ENCODE peak calls at places on chromosome 19, in seven cellular contexts. N is GM23338, G is breast epithelium, F is ovary, Y is H9, T is iPS DF 6.9, I is heart right ventricle. E is an unnamed sample. For H3K4me1, the result is how much of the 10 kb centered on the place peaks cover.

GRCh38 chr19:48549380-48549779 is 2.6 kb upstream of the SULT2B1 start:
- DNase-seq in N (no peak), I (no peak), F (no peak), G (no peak), T (no peak), Y (no peak), E (no peak)

GRCh38 chr19:48415395-48415794 is 21.9 kb downstream of the GRIN2D start:
- DNase-seq in T (no peak), F (no peak), Y (peak), N (peak), G (peak), I (peak), E (peak)

GRCh38 chr19:10139952-10140351 is 20.3 kb upstream of the EIF3G start:
- DNase-seq in T (no peak), I (no peak), G (no peak), N (no peak), F (no peak), Y (no peak), E (no peak)

GRCh38 chr19:47275866-47276461 is 1.3 kb downstream of the INAFM1 start:
- DNase-seq in I (peak), T (no peak), F (peak), Y (no peak), N (no peak), G (no peak), E (peak)

GRCh38 chr19:16594131-16594586 is 21.9 kb upstream of the SLC35E1 start:
- DNase-seq in T (no peak), N (no peak), Y (no peak), F (no peak), G (no peak), I (no peak), E (no peak)

GRCh38 chr19:48330012-48330681 is 4.8 kb downstream of the EMP3 start:
- DNase-seq in Y (peak), T (no peak), F (peak), N (peak), I (peak), G (peak), E (peak)

GRCh38 chr19:27822336-27822735 is 1390.6 kb downstream of the UQCRFS1 start:
- DNase-seq in T (no peak), G (no peak), F (no peak), I (no peak), Y (no peak), N (no peak), E (no peak)

GRCh38 chr19:14758816-14759215 is 19.5 kb downstream of the ADGRE2 start:
- DNase-seq in F (no peak), T (peak), I (no peak), G (no peak), N (peak), Y (peak), E (no peak)

GRCh38 chr19:38455031-38455430 is 21.5 kb downstream of the RYR1 start:
- DNase-seq in I (no peak), Y (no peak), G (no peak), N (peak), T (no peak), F (no peak), E (no peak)

GRCh38 chr19:54024660-54025059 is 33.2 kb downstream of the CACNG6 start:
- DNase-seq in G (no peak), I (no peak), F (no peak), N (no peak), Y (no peak), T (no peak), E (no peak)

GRCh38 chr19:15466851-15467733 is 2.7 kb upstream of the RASAL3 start:
- DNase-seq in Y (no peak), N (no peak), F (no peak), T (no peak), G (no peak), I (no peak), E (no peak)

GRCh38 chr19:3099347-3100145 is 5.4 kb downstream of the GNA11 start:
- DNase-seq in N (no peak), Y (no peak), G (no peak), F (peak), T (no peak), I (no peak), E (no peak)

GRCh38 chr19:3098141-3098514 is 4.0 kb downstream of the GNA11 start:
- DNase-seq in T (no peak), I (peak), F (peak), N (no peak), Y (no peak), G (no peak), E (no peak)

GRCh38 chr19:3100331-3100730 is 6.2 kb downstream of the GNA11 start:
- DNase-seq in I (no peak), Y (no peak), F (no peak), G (no peak), T (no peak), N (no peak), E (no peak)

GRCh38 chr19:3097442-3097871 is 3.3 kb downstream of the GNA11 start:
- DNase-seq in G (no peak), N (no peak), Y (no peak), T (no peak), F (peak), I (peak), E (no peak)

GRCh38 chr19:3098515-3099346 is 4.6 kb downstream of the GNA11 start:
- DNase-seq in F (peak), G (no peak), Y (no peak), T (no peak), N (no peak), I (peak), E (peak)
- H3K4me1 ChIP-seq in F (under half), G (under half), Y (under half), T (under half), N (under half), I (half or more), E (under half)

GRCh38 chr19:1254081-1254527 is 5.7 kb downstream of the MIDN start:
- DNase-seq in I (no peak), N (no peak), T (no peak), Y (no peak), F (no peak), G (no peak), E (no peak)
- H3K4me1 ChIP-seq in I (half or more), N (under half), T (under half), Y (under half), F (under half), G (under half), E (half or more)

GRCh38 chr19:7263521-7263920 is 30.7 kb downstream of the INSR start:
- DNase-seq in G (no peak), Y (no peak), N (no peak), I (no peak), F (no peak), T (no peak), E (no peak)

GRCh38 chr19:7263066-7263465 is 31.1 kb downstream of the INSR start:
- DNase-seq in F (no peak), N (no peak), G (no peak), Y (no peak), T (no peak), I (no peak), E (no peak)

GRCh38 chr19:7265963-7266362 is 28.3 kb downstream of the INSR start:
- DNase-seq in T (no peak), F (no peak), I (no peak), G (no peak), N (no peak), Y (no peak), E (no peak)

GRCh38 chr19:7266832-7267231 is 27.4 kb downstream of the INSR start:
- DNase-seq in I (no peak), T (no peak), Y (no peak), F (no peak), N (no peak), G (no peak), E (no peak)

GRCh38 chr19:7264858-7265257 is 29.4 kb downstream of the INSR start:
- DNase-seq in F (no peak), T (no peak), G (no peak), I (no peak), Y (no peak), N (no peak), E (no peak)
- H3K4me1 ChIP-seq in F (under half), T (under half), G (under half), I (under half), Y (under half), N (under half), E (under half)

DNA sequence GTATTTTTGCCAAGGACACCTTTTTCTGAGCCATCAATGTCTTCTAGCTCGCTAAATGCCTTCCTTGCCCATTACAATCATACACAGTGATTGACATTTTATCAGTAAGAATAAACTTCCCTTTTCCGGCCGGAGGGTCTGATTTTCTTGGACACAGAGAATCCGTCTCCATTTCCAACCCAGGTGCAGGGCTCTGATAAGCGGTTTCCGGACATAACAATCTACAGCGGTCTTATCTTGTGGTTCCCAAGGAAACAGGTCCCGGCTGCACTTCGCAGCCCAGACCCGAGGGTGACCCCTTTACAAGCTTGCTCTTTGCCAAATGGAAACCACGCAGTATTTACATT is 5.1 kb upstream of the ZNF77 start:
- DNase-seq in F (no peak), T (no peak), I (no peak), N (peak), G (no peak), Y (no peak), E (no peak)
- H3K4me1 ChIP-seq in F (under half), T (under half), I (under half), N (under half), G (under half), Y (under half), E (under half)

DNA sequence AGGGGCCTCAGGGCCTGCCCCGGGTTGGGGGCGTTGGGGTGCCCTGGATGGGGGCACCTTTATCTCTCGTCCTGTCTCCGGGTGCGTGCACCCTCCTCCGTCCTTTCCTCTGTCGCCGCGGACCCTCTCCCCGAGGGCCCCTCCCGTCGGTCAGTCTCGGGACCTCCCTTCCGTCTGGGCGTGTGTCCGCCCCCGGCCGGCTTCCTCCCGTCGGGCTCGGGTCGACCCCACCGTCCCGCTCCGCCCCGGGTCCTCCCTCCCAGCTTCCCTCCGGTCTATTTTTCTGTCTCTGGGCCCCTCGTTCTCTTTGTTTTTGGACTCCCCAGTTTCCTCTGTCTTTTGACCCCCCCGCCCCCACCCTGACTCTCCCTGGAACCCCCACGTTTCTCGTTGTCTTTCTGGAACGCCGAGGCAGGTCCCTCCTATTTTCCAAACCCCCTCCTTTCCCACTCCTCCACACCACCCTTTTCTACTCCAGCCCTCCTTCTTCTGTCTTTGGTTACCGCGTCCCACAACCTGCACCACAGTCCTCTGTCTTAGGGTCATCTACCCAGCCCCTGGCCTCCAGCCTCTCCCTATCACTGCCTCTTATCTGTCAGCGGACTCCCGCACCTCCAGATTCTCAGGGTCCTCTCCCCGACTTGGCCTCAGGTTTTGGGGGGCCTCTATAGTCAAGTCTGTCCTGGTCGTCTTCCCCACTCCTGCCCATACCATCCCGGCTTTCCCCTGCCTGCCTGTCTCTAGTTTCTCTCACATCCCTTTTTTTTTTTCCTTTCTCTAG is 757 bp downstream of the EGLN2 start:
- DNase-seq in Y (no peak), G (no peak), N (peak), F (peak), I (peak), T (no peak), E (no peak)
- H3K4me1 ChIP-seq in Y (under half), G (under half), N (under half), F (under half), I (half or more), T (under half), E (half or more)

DNA sequence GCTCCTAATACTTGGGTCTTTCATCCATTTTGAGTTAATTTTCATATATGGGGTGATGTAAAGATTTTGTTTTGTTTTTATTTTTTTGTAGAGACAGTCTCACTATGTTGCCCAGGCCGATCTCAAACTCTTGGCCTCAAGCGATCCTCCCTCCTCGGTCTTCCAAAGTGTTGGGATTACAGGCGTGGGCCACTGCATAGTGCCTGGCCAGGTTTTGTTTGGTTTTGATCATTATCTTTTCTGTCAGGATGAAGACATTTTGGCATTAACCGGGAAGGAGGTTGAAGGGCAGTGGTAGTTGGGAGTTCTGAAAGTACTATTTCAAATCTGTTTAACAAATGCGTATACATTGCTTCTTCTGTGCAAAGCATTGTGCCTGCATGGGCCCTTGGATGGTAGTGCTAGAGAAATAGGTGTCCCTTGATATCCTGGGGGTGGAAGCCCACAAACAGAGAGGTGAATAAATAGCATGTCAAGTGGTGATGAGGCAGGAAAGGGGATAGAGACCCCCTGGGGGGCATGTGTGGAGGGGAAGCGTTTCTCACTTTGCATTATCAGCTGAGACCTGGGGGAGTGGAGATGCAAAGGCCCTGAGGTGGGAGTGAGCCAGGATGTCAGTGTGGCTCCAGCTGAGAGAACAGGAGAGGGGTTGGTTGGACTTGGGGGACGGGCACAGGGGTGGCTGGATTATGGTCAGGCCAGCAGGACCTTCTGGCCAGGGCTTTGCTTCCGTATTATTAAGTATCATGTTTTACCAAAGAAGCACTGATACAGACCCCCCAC is 41.4 kb downstream of the GATAD2A start:
- DNase-seq in N (peak), T (no peak), G (no peak), I (no peak), F (no peak), Y (peak), E (no peak)
- H3K4me1 ChIP-seq in N (under half), T (under half), G (under half), I (under half), F (under half), Y (under half), E (under half)